ENCODE peak calls at places on chromosomes 13 and 19, in eight cellular contexts. D, J, G, L, X, F, P and E are unnamed samples.

GRCh38 chr13:110228936-110229904 is 77.7 kb downstream of the COL4A1 start:
- DNase-seq in P (no peak), D (no peak), F (no peak), X (no peak), J (no peak), G (peak), L (no peak), E (no peak)

GRCh38 chr13:27678306-27679040 is 56.8 kb downstream of the POLR1D start:
- DNase-seq in L (no peak), G (peak), P (no peak), F (no peak), D (no peak), X (no peak), J (no peak), E (no peak)

GRCh38 chr13:100765021-100765420 is 90.4 kb upstream of the TMTC4 start:
- DNase-seq in G (no peak), L (no peak), F (no peak), J (no peak), X (no peak), D (no peak), P (no peak), E (no peak)

GRCh38 chr19:14000691-14001365 is 5.3 kb downstream of the RFX1 start:
- DNase-seq in J (no peak), X (no peak), D (no peak), F (no peak), G (no peak), P (peak), L (no peak), E (no peak)

GRCh38 chr13:74301200-74302063 is 167.2 kb upstream of the KLF12 start:
- DNase-seq in P (no peak), L (no peak), X (no peak), J (no peak), G (no peak), F (no peak), D (no peak), E (no peak)

GRCh38 chr19:2294377-2295335 is 12.7 kb upstream of the PEAK3 start:
- DNase-seq in P (no peak), L (no peak), D (peak), X (no peak), F (peak), J (no peak), G (no peak), E (no peak)

GRCh38 chr13:50437252-50437651 is 406.2 kb downstream of the DLEU7 start:
- DNase-seq in L (no peak), P (no peak), D (no peak), X (no peak), G (no peak), J (no peak), F (no peak), E (no peak)

GRCh38 chr19:27962260-27962659 is 1250.7 kb downstream of the UQCRFS1 start:
- DNase-seq in G (no peak), F (peak), J (no peak), D (no peak), X (no peak), P (no peak), L (no peak), E (no peak)

GRCh38 chr13:50082426-50083283 is 67.4 kb downstream of the KCNRG start:
- DNase-seq in P (peak), D (peak), L (peak), G (peak), X (peak), F (peak), J (peak), E (peak)

GRCh38 chr19:55980415-55980814 is 6.2 kb upstream of the NLRP5 start:
- DNase-seq in G (no peak), F (no peak), J (no peak), L (no peak), X (no peak), P (no peak), D (no peak), E (no peak)

GRCh38 chr13:52809310-52809769 is 39.1 kb downstream of the PCDH8 start:
- DNase-seq in L (no peak), D (peak), J (peak), P (peak), X (peak), F (peak), G (peak), E (peak)

GRCh38 chr13:47288546-47288945 is 391.7 kb upstream of the HTR2A start:
- DNase-seq in L (no peak), G (no peak), F (no peak), D (no peak), J (no peak), P (no peak), X (no peak), E (no peak)

GRCh38 chr19:29671393-29672076 is 6.3 kb downstream of the PLEKHF1 start:
- DNase-seq in G (peak), X (no peak), J (peak), F (peak), D (no peak), L (no peak), P (peak), E (peak)

GRCh38 chr13:26965058-26965380 is 204.4 kb upstream of the GPR12 start:
- DNase-seq in P (no peak), J (peak), G (no peak), L (no peak), F (no peak), D (no peak), X (no peak), E (no peak)

GRCh38 chr19:15288146-15288963 is 44.0 kb downstream of the BRD4 start:
- DNase-seq in J (no peak), L (peak), X (no peak), P (no peak), G (no peak), D (peak), F (no peak), E (no peak)

GRCh38 chr19:1274852-1275259 is 474 bp upstream of the FAM174C start:
- DNase-seq in P (no peak), L (no peak), X (no peak), G (no peak), F (no peak), J (no peak), D (no peak), E (no peak)
- H3K4me3 ChIP-seq in P (peak), L (peak), X (peak), G (peak), F (peak), J (peak), D (peak), E (peak)

GRCh38 chr13:21683034-21683733 is 12.3 kb downstream of the FGF9 start:
- DNase-seq in G (peak), P (peak), J (no peak), L (no peak), X (no peak), D (no peak), F (no peak), E (no peak)
- H3K4me3 ChIP-seq in G (no peak), P (peak), J (no peak), L (no peak), X (no peak), D (no peak), F (no peak), E (no peak)

GRCh38 chr13:107864543-107865460 is 350.5 kb downstream of the LIG4 start:
- DNase-seq in G (peak), P (no peak), X (no peak), J (no peak), F (peak), L (no peak), D (peak), E (peak)

GRCh38 chr13:107865643-107866006 is 349.7 kb downstream of the LIG4 start:
- DNase-seq in G (no peak), X (no peak), L (no peak), P (no peak), F (peak), D (no peak), J (no peak), E (no peak)

GRCh38 chr13:107866666-107867623 is 348.4 kb downstream of the LIG4 start:
- DNase-seq in J (no peak), G (no peak), X (no peak), D (no peak), L (no peak), P (no peak), F (peak), E (no peak)

GRCh38 chr13:107867701-107868661 is 347.4 kb downstream of the LIG4 start:
- DNase-seq in D (no peak), P (no peak), G (no peak), X (no peak), F (peak), L (no peak), J (no peak), E (no peak)

DNA sequence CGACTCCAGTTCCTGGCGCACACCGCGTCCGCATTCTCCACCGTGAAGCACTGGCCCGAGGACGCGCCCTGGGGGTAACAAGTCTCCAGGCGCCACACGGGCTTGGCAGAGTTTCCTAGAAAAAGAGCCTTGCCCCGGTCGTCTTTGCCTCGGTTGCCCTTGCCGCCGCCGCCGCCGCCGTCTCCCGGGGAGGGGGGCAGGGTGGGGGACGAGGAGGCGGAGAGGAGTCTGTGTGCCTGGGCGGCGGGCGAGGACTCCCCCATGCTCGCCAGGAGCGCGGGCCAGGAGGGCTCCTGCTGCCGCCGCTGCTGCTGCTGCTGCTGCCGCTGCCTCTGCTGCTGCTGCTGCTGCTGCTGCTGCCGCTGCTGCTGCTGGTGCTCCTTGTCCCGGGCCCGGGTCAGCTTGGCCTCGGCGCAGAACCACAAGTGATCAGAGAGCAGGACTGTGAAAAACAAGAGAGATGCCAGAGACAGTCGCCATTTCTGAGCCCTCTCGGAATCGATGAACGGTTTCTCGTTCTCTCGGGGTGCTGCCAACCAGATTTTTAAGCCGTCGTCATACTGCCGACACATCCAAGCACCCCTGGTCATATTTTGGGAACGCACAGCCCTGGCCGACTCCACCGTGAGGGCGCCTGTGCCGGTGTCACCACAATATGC is 349.2 kb downstream of the LIG4 start:
- DNase-seq in J (no peak), F (peak), X (no peak), L (no peak), G (no peak), P (no peak), D (no peak), E (no peak)
- H3K4me3 ChIP-seq in J (no peak), F (peak), X (no peak), L (no peak), G (no peak), P (peak), D (no peak), E (no peak)

GRCh38 chr19:57688011-57688763 is 6.4 kb downstream of the ZNF551 start:
- DNase-seq in X (no peak), J (no peak), G (peak), L (no peak), D (no peak), F (no peak), P (no peak), E (no peak)

GRCh38 chr19:57689750-57690149 is 8.0 kb downstream of the ZNF551 start:
- DNase-seq in F (no peak), G (peak), X (no peak), D (no peak), J (no peak), L (no peak), P (no peak), E (no peak)

GRCh38 chr19:57687363-57688010 is 5.7 kb downstream of the ZNF551 start:
- DNase-seq in X (no peak), F (no peak), G (no peak), J (no peak), D (no peak), L (no peak), P (no peak), E (no peak)

GRCh38 chr19:57682226-57682766 is 519 bp downstream of the ZNF551 start:
- DNase-seq in X (no peak), L (no peak), J (no peak), F (no peak), G (no peak), D (no peak), P (no peak), E (peak)

GRCh38 chr19:57686727-57687126 is 5.0 kb downstream of the ZNF551 start:
- DNase-seq in J (no peak), L (no peak), P (no peak), D (no peak), G (no peak), X (no peak), F (no peak), E (no peak)
- H3K4me3 ChIP-seq in J (no peak), L (no peak), P (no peak), D (no peak), G (no peak), X (no peak), F (no peak), E (no peak)

DNA sequence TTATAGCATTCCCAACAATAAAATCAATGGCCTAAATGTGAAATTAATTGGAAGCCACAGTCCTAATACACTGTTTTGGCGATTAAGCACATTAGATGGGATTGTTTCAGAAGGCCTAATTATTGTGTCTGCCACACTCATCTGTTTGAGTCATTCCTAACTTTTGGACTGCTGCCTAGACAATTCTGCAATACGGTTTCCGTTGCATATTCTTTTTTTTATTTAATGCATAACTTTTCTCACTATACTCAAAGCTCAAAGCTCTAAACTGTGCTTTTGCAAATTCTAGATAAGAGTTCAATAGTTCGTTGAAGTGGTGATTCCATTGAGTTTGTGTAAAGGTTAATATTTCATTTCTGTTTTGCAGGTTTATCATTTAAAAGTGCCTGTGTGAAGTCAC is 53.1 kb downstream of the MBNL2 start:
- DNase-seq in P (no peak), X (no peak), F (peak), G (peak), D (peak), L (no peak), J (no peak), E (no peak)
- H3K4me3 ChIP-seq in P (no peak), X (no peak), F (no peak), G (no peak), D (no peak), L (no peak), J (no peak), E (no peak)

GRCh38 chr19:54189668-54190502 is 505 bp upstream of the MBOAT7 start:
- DNase-seq in G (peak), X (peak), L (peak), P (peak), F (peak), J (peak), D (peak), E (peak)

GRCh38 chr19:54186934-54187381 is 2.4 kb downstream of the MBOAT7 start:
- DNase-seq in J (peak), L (no peak), P (peak), G (no peak), D (no peak), X (no peak), F (no peak), E (no peak)

GRCh38 chr19:54186351-54186750 is 3.0 kb downstream of the MBOAT7 start:
- DNase-seq in L (no peak), P (no peak), J (no peak), G (no peak), D (no peak), F (no peak), X (no peak), E (no peak)

GRCh38 chr19:54189020-54189667 is at the start of gene MBOAT7:
- DNase-seq in X (no peak), D (no peak), P (no peak), L (no peak), G (peak), F (no peak), J (no peak), E (no peak)

DNA sequence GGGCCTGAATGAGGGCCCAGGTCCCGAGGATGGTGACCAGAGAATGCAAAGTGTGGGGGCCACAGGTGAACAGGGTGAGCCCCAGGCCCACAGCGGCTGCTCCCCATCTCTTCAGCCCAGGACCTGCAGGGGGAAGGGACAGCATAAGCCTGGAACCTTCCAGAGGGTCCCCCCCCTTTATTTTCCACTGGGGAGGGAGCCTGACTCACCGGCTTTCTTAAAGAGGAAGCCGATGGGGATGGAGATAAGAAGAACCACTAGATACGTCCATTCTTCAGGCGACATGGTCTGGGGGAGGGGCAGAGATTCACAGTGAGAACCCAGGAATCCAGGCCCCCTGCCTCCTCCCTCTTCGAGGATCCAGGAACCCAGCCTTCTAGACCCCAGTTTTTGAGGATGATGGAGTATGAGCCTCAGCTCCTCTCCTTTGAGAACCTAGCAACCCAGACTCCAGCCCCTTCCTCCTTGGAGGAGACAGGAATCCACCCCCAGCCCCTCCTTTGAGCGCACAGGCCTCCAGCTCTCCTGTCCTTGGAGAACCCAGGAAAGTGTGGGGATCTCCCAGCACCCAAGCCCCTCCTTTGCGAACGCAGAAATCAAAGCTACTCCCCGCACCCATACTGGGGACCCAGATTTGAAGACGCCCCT is 1.0 kb downstream of the MBOAT7 start:
- DNase-seq in G (no peak), D (no peak), X (no peak), L (no peak), F (peak), J (no peak), P (no peak), E (peak)
- H3K4me3 ChIP-seq in G (peak), D (peak), X (peak), L (peak), F (peak), J (peak), P (peak), E (peak)